ENCODE peak calls at places on chromosome 13, in seven cellular contexts. G is CD4-positive, alpha-beta memory T cell; P is NCI-H460; D is H4; O is left colon; I is HAP-1; X is Peyer's patch. E is an unnamed sample.

GRCh38 chr13:25286308-25286968 is 850 bp downstream of the MTMR6 start:
- DNase-seq in D (no peak), O (peak; percentile 40), G (peak; percentile 56), X (no peak), I (peak; percentile 43), P (peak; percentile 8), E (peak; percentile 5)

GRCh38 chr13:51869921-51870320 is 8.2 kb downstream of the CCDC70 start:
- DNase-seq in O (no peak), D (no peak), P (no peak), X (no peak), I (no peak), G (no peak), E (no peak)

GRCh38 chr13:91381371-91381770 is 17.1 kb upstream of the GPC5 start:
- DNase-seq in X (no peak), P (peak; percentile 11), D (peak; percentile 16), G (no peak), O (no peak), I (no peak), E (no peak)

GRCh38 chr13:94464771-94465170 is 14.7 kb downstream of the DCT start:
- DNase-seq in D (no peak), O (no peak), I (no peak), G (no peak), P (no peak), X (no peak), E (no peak)

GRCh38 chr13:62629618-62630017 is 1214.0 kb upstream of the PCDH20 start:
- DNase-seq in X (no peak), P (no peak), G (no peak), D (no peak), O (no peak), I (no peak), E (no peak)

GRCh38 chr13:109355875-109356428 is 430.4 kb downstream of the IRS2 start:
- DNase-seq in D (no peak), P (no peak), G (no peak), X (no peak), I (no peak), O (no peak), E (no peak)

GRCh38 chr13:44648392-44649117 is 72.4 kb upstream of the TSC22D1 start:
- DNase-seq in D (no peak), I (peak; percentile 23), X (no peak), O (no peak), G (no peak), P (peak; percentile 3), E (no peak)

GRCh38 chr13:71477735-71478134 is 389.3 kb downstream of the DACH1 start:
- DNase-seq in P (no peak), X (no peak), I (no peak), D (no peak), O (no peak), G (no peak), E (no peak)

GRCh38 chr13:100646030-100646673 is 28.4 kb downstream of the TMTC4 start:
- DNase-seq in O (no peak), D (no peak), I (peak; percentile 57), G (no peak), P (no peak), X (no peak), E (no peak)

GRCh38 chr13:24270639-24271131 is 38.7 kb upstream of the C1QTNF9 start:
- DNase-seq in P (peak; percentile 33), X (peak; percentile 73), O (peak; percentile 75), G (peak; percentile 76), I (peak; percentile 23), D (peak; percentile 52), E (no peak)

GRCh38 chr13:111177081-111177711 is 62.1 kb downstream of the ARHGEF7 start:
- DNase-seq in P (no peak), G (peak; percentile 80), I (no peak), X (no peak), O (peak; percentile 39), D (no peak), E (no peak)

GRCh38 chr13:110448230-110448629 is 113.3 kb downstream of the RAB20 start:
- DNase-seq in O (no peak), I (no peak), X (no peak), G (no peak), P (no peak), D (no peak), E (no peak)

GRCh38 chr13:109695402-109696190 is 90.8 kb downstream of the IRS2 start:
- DNase-seq in X (no peak), O (no peak), I (no peak), D (no peak), G (no peak), P (peak; percentile 69), E (no peak)

E was measured in neuronal stem cell.